ENCODE peak calls at places on chromosomes 3 and 15, in six cellular contexts. K is PC-3, E is IMR-90, C is endothelial cell of umbilical vein, V is neural progenitor cell, A is MM.1S. L is an unnamed sample.

GRCh38 chr3:176937546-176937945 is 259.7 kb downstream of the TBL1XR1 start:
- DNase-seq in K (no peak), E (peak), C (no peak), V (no peak), A (no peak), L (no peak)

GRCh38 chr3:65044401-65044800 is 356.6 kb upstream of the ADAMTS9 start:
- DNase-seq in K (no peak), E (no peak), C (no peak), V (no peak), A (no peak), L (no peak)

GRCh38 chr15:48393650-48394049 is 62.4 kb downstream of the DUT start:
- DNase-seq in K (no peak), E (peak), C (peak), V (no peak), A (no peak), L (no peak)

GRCh38 chr3:159451482-159451881 is 537.2 kb upstream of the IL12A start:
- DNase-seq in K (peak), E (no peak), C (no peak), V (no peak), A (no peak), L (no peak)

GRCh38 chr3:124838963-124839362 is 48.2 kb downstream of the ITGB5 start:
- DNase-seq in K (no peak), E (no peak), C (no peak), V (no peak), A (no peak), L (no peak)

GRCh38 chr3:179943097-179943880 is 93.4 kb downstream of the PEX5L start:
- DNase-seq in K (no peak), E (no peak), C (no peak), V (peak), A (no peak), L (no peak)

GRCh38 chr15:36428102-36428845 is 151.2 kb upstream of the CDIN1 start:
- DNase-seq in K (peak), E (peak), C (peak), V (no peak), A (no peak), L (peak)

GRCh38 chr3:130814691-130815472 is 68.3 kb upstream of the PIK3R4 start:
- DNase-seq in K (no peak), E (no peak), C (no peak), V (no peak), A (no peak), L (no peak)

GRCh38 chr3:138397983-138398382 is 36.4 kb upstream of the ESYT3 start:
- DNase-seq in K (peak), E (no peak), C (no peak), V (no peak), A (no peak), L (peak)

GRCh38 chr3:128499724-128500275 is 6.8 kb upstream of the GATA2 start:
- DNase-seq in K (peak), E (no peak), C (no peak), V (no peak), A (no peak), L (no peak)

GRCh38 chr3:53658613-53659193 is 164.3 kb downstream of the CACNA1D start:
- DNase-seq in K (no peak), E (no peak), C (no peak), V (no peak), A (no peak), L (no peak)

GRCh38 chr3:158420654-158421396 is 150.2 kb upstream of the MLF1 start:
- DNase-seq in K (peak), E (peak), C (no peak), V (no peak), A (peak), L (no peak)

GRCh38 chr3:76369170-76369569 is 583.8 kb upstream of the ZNF717 start:
- DNase-seq in K (peak), E (peak), C (no peak), V (no peak), A (no peak), L (no peak)

GRCh38 chr3:25461946-25462345 is 33.9 kb downstream of the RARB start:
- DNase-seq in K (no peak), E (no peak), C (no peak), V (no peak), A (peak), L (no peak)

GRCh38 chr3:57864853-57865252 is 108.7 kb downstream of the SLMAP start:
- DNase-seq in K (peak), E (peak), C (peak), V (no peak), A (no peak), L (no peak)

GRCh38 chr3:156206157-156206556 is 85.8 kb downstream of the KCNAB1 start:
- DNase-seq in K (no peak), E (peak), C (no peak), V (no peak), A (no peak), L (no peak)

GRCh38 chr15:89171136-89172072 is 50.0 kb downstream of the RLBP1 start:
- DNase-seq in K (peak), E (peak), C (peak), V (peak), A (peak), L (peak)

GRCh38 chr3:22569570-22569969 is 633.6 kb upstream of the UBE2E2 start:
- DNase-seq in K (peak), E (no peak), C (no peak), V (no peak), A (no peak), L (no peak)

GRCh38 chr3:48738926-48739616 is 22.1 kb upstream of the IP6K2 start:
- DNase-seq in K (no peak), E (no peak), C (no peak), V (no peak), A (no peak), L (no peak)

GRCh38 chr15:84079885-84080777 is 155.4 kb upstream of the GOLGA6L4 start:
- DNase-seq in K (no peak), E (peak), C (no peak), V (peak), A (peak), L (peak)

GRCh38 chr3:48406443-48407431 is 23.1 kb downstream of the PLXNB1 start:
- DNase-seq in K (no peak), E (no peak), C (no peak), V (no peak), A (no peak), L (no peak)

GRCh38 chr15:59222106-59222505 is 15.5 kb downstream of the LDHAL6B start:
- DNase-seq in K (peak), E (peak), C (no peak), V (no peak), A (no peak), L (no peak)

GRCh38 chr3:52570076-52570475 is 33.7 kb downstream of the UQCC5 start:
- DNase-seq in K (no peak), E (peak), C (no peak), V (no peak), A (no peak), L (no peak)

GRCh38 chr15:64742921-64743320 is 32.5 kb downstream of the RBPMS2 start:
- DNase-seq in K (no peak), E (no peak), C (no peak), V (no peak), A (no peak), L (no peak)

GRCh38 chr3:43473228-43473627 is 148.6 kb downstream of the ANO10 start:
- DNase-seq in K (no peak), E (no peak), C (no peak), V (no peak), A (no peak), L (no peak)

GRCh38 chr15:36658321-36658720 is 78.9 kb downstream of the CDIN1 start:
- DNase-seq in K (peak), E (peak), C (no peak), V (no peak), A (no peak), L (no peak)

DNA sequence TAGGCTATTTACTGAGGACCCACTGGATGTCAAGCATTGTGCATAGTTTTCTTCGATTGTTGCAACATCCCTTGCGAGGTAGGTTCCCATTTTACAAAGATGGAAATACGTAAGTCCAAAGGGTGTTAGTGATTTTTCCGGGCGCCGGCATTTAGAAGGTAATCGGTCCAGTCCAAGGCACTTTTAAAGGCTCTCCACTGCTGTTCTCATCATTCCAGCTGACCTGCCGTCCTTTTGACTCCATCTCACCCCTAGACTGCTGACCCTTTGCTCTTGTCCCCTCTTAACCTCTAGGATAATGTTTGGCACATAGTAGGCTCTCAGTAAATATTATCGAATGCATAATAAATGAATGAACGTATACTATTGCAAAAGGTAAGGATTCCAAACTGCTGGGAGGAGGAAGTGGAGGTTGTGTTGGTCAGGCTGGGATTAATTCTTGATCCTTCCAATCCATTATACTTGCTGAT is 545 bp downstream of the GDPGP1 start:
- DNase-seq in K (peak), E (peak), C (no peak), V (no peak), A (no peak), L (no peak)
- H3K9ac ChIP-seq in K (peak), E (peak), C (peak), V (no peak), A (peak), L (peak)

DNA sequence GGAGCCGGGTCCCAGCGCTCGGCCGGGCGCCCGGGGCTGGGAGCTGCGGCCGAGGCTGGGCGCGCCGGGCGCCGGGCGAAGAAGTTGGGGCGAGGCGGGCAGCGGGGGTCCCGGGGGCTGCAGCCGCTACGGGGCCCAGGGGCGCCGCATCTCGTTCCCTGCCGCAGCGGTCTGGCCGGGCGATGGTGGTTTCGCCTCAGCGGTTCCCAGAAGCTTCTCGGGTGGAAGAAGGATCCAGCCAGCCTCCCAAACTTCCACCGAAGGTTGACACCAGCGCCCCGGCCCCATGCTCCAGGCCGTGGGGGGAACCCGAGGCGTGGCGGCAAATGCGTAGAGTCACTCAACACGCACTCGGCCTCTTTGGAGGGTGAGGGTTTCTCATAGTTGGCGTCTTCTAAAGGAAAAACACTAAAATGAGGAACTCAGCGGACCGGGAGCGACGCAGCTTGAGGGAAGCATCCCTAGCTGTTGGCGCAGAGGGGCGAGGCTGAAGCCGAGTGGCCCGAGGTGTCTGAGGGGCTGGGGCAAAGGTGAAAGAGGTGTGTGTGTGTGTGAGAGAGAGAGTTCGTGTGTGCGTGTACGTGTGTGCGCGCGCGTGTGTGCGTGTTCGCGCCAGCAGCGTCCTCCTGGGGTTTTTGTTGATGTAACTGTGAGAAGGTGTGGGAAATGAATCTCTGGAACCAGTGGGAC is 943 bp downstream of the BOC start:
- DNase-seq in K (peak), E (no peak), C (peak), V (peak), A (no peak), L (peak)
- H3K9ac ChIP-seq in K (peak), E (peak), C (no peak), V (peak), A (no peak), L (peak)

GRCh38 chr15:100931143-100931890 is 12.2 kb downstream of the LRRK1 start:
- DNase-seq in K (no peak), E (no peak), C (no peak), V (no peak), A (peak), L (no peak)
- H3K9ac ChIP-seq in K (no peak), E (no peak), C (no peak), V (no peak), A (no peak), L (no peak)

GRCh38 chr15:98906712-98907083 is 100.9 kb downstream of the PGPEP1L start:
- DNase-seq in K (peak), E (peak), C (no peak), V (no peak), A (no peak), L (no peak)
- H3K9ac ChIP-seq in K (peak), E (peak), C (peak), V (no peak), A (no peak), L (no peak)

GRCh38 chr15:40063563-40064011 is 24.6 kb upstream of the SRP14 start:
- DNase-seq in K (peak), E (peak), C (no peak), V (no peak), A (no peak), L (peak)
- H3K9ac ChIP-seq in K (peak), E (no peak), C (no peak), V (no peak), A (peak), L (no peak)

DNA sequence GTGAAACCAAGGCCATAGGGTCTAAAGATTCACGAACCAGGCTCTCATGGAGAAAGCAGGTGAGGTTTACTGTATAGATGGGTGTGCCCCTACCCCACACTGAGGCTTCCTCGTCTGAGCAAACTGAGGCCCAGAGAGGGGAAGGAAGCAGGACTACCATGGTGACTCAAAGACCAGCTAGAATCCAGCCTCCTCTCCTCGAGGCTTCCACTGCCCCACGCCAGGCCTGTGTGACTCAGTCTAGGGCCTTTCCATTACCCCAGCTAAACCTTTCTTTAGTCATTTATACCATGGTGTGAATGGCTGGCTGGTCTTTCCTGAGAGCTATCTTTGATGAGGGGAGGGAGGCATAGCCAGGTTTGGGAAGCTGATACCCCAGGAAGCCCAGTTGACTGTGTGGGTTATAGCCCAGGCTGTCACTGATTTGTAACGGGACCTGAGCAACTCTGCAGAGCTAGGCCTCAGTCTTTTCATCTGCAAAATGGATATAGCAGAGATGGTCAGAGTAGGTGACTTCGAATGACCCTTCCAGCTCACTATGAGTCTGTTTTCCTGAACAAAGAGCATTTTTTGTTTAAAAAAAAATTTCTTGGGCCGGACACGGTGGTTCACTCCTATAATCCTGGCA is 3.0 kb upstream of the RHO start:
- DNase-seq in K (no peak), E (peak), C (peak), V (no peak), A (no peak), L (no peak)
- H3K9ac ChIP-seq in K (no peak), E (no peak), C (no peak), V (no peak), A (no peak), L (no peak)

DNA sequence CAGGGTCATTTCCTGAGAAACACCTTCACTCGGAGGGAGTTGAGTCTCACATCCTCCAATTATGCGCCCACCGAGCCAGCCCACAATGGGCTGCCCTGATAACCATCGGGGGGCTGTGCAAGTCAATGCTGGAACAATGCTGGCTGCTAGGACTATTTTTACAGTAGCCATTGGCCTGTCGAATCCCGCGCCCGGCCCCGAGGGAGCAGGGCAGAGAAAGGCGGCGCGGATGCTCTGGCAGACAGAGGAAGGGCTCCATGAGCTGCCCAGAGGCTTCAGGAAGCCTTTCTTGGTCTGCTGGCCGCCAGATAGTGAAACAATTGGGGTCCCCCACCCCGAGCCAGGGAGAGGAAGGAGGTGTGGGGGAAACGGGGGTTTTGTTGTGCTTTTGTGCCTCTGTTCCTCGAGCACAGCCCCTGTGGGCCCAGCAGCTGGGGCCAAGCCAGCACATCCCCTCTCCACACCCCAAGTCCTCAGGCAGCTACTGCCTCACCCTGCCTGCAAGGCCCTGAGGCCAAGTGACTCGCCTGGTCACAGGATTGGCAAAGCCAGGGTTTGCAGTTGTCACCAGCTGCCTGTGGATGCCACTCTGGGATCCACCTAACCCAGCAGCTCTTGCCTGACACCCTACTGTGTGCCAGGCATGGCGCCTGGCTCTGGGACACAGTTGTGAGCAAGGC is 39.0 kb downstream of the SLC6A6 start:
- DNase-seq in K (peak), E (no peak), C (peak), V (no peak), A (no peak), L (no peak)
- H3K9ac ChIP-seq in K (no peak), E (no peak), C (no peak), V (no peak), A (no peak), L (no peak)

GRCh38 chr15:68114356-68114755 is 60.2 kb downstream of the PIAS1 start:
- DNase-seq in K (no peak), E (peak), C (peak), V (no peak), A (peak), L (no peak)

GRCh38 chr15:68113751-68114150 is 59.6 kb downstream of the PIAS1 start:
- DNase-seq in K (no peak), E (no peak), C (no peak), V (no peak), A (no peak), L (no peak)

GRCh38 chr15:68112711-68113110 is 58.6 kb downstream of the PIAS1 start:
- DNase-seq in K (no peak), E (peak), C (no peak), V (no peak), A (no peak), L (no peak)

GRCh38 chr15:68113273-68113672 is 59.2 kb downstream of the PIAS1 start:
- DNase-seq in K (no peak), E (peak), C (peak), V (no peak), A (no peak), L (no peak)

GRCh38 chr15:68114840-68115239 is 60.7 kb downstream of the PIAS1 start:
- DNase-seq in K (no peak), E (no peak), C (peak), V (no peak), A (no peak), L (no peak)
- H3K9ac ChIP-seq in K (no peak), E (no peak), C (peak), V (no peak), A (no peak), L (no peak)

GRCh38 chr15:101184830-101185229 is 67.0 kb downstream of the CHSY1 start:
- DNase-seq in K (no peak), E (no peak), C (no peak), V (no peak), A (no peak), L (no peak)
- H3K9ac ChIP-seq in K (no peak), E (no peak), C (no peak), V (no peak), A (no peak), L (no peak)

L was measured in endodermal cell.